ENCODE peak calls at places on chromosomes 4 and X, in five cellular contexts. L is mesenchymal stem cell, E is neuronal stem cell, O is H1, I is H9. X is an unnamed sample.

GRCh38 chr4:30719363-30720020 is 677 bp upstream of the PCDH7 start:
- DNase-seq in I (peak; percentile 69), O (no peak), E (peak; percentile 67), L (peak; percentile 87), X (no peak)

GRCh38 chr4:70183168-70183939 is 12.2 kb upstream of the ODAM start:
- DNase-seq in O (peak; percentile 9), I (peak; percentile 42), L (peak; percentile 54), E (peak; percentile 63), X (peak; percentile 61)

GRCh38 chr4:87375719-87376291 is 15.2 kb downstream of the HSD17B11 start:
- DNase-seq in E (no peak), O (no peak), I (no peak), L (peak; percentile 73), X (peak; percentile 60)

GRCh38 chr4:153257966-153258365 is 53.7 kb downstream of the TRIM2 start:
- DNase-seq in L (no peak), E (no peak), O (no peak), I (peak; percentile 39), X (no peak)

GRCh38 chr4:122914292-122914904 is 8.0 kb downstream of the NUDT6 start:
- DNase-seq in I (no peak), E (no peak), O (no peak), L (no peak), X (peak; percentile 79)

GRCh38 chrX:821311-822178 is 191.0 kb downstream of the SHOX start:
- DNase-seq in O (no peak), I (no peak), L (no peak), E (no peak), X (no peak)

GRCh38 chr4:162163892-162164759 is at the start of gene FSTL5:
- DNase-seq in I (peak; percentile 99), E (peak; percentile 81), O (peak; percentile 94), L (peak; percentile 84), X (peak; percentile 41)

GRCh38 chr4:169102011-169102410 is 92.0 kb upstream of the CBR4 start:
- DNase-seq in E (no peak), I (no peak), L (no peak), O (no peak), X (no peak)

GRCh38 chr4:8542776-8543525 is 37.2 kb upstream of the GPR78 start:
- DNase-seq in I (no peak), E (no peak), O (no peak), L (no peak), X (peak; percentile 73)

GRCh38 chr4:75658881-75659280 is 14.3 kb downstream of the G3BP2 start:
- DNase-seq in E (no peak), L (peak; percentile 57), I (no peak), O (no peak), X (no peak)

GRCh38 chr4:113040793-113041192 is 8.7 kb upstream of the ANK2 start:
- DNase-seq in I (no peak), O (no peak), L (no peak), E (no peak), X (no peak)

GRCh38 chr4:25993564-25994185 is 79.7 kb downstream of the SMIM20 start:
- DNase-seq in E (peak; percentile 75), O (peak; percentile 93), L (peak; percentile 36), I (peak; percentile 99), X (no peak)

GRCh38 chr4:105092356-105092755 is 54.3 kb upstream of the TET2 start:
- DNase-seq in E (no peak), L (no peak), O (no peak), I (no peak), X (no peak)

GRCh38 chr4:84878541-84878940 is 87.9 kb downstream of the WDFY3 start:
- DNase-seq in E (no peak), L (peak; percentile 54), I (no peak), O (no peak), X (no peak)

GRCh38 chr4:147732516-147733193 is 767 bp downstream of the ARHGAP10 start:
- DNase-seq in I (peak; percentile 58), L (peak; percentile 63), E (peak; percentile 35), O (no peak), X (peak; percentile 48)

GRCh38 chrX:116384406-116384805 is 52.0 kb upstream of the SLC6A14 start:
- DNase-seq in O (no peak), I (no peak), E (no peak), L (no peak), X (no peak)

GRCh38 chrX:10189317-10190268 is 32.8 kb downstream of the CLCN4 start:
- DNase-seq in L (peak; percentile 64), E (peak; percentile 69), O (no peak), I (peak; percentile 77), X (peak; percentile 89)

GRCh38 chr4:139800082-139800481 is 134.5 kb downstream of the MGST2 start:
- DNase-seq in I (no peak), L (no peak), E (no peak), O (no peak), X (no peak)

GRCh38 chrX:151975228-151975593 is 735 bp upstream of the GABRE start:
- DNase-seq in E (no peak), L (no peak), I (no peak), O (no peak), X (no peak)

GRCh38 chr4:3241905-3242304 is 7.1 kb upstream of the MSANTD1 start:
- DNase-seq in I (no peak), E (no peak), L (peak; percentile 80), O (no peak), X (no peak)

GRCh38 chrX:80765226-80765625 is 44.5 kb downstream of the BRWD3 start:
- DNase-seq in I (no peak), E (no peak), O (no peak), L (peak; percentile 38), X (peak; percentile 72)

GRCh38 chr4:21507439-21507838 is 441.1 kb downstream of the KCNIP4 start:
- DNase-seq in O (no peak), E (no peak), L (peak; percentile 30), I (no peak), X (peak; percentile 34)

GRCh38 chrX:120768254-120768653 is 107.4 kb downstream of the CT47B1 start:
- DNase-seq in I (no peak), O (no peak), L (no peak), E (no peak), X (no peak)

GRCh38 chr4:42596918-42597317 is 60.0 kb downstream of the ATP8A1 start:
- DNase-seq in O (no peak), E (no peak), I (no peak), L (no peak), X (no peak)

GRCh38 chr4:177547985-177548384 is 105.7 kb upstream of the AGA start:
- DNase-seq in O (no peak), I (no peak), L (no peak), E (no peak), X (no peak)

GRCh38 chrX:131634900-131635299 is 91.0 kb downstream of the OR13H1 start:
- DNase-seq in L (no peak), O (no peak), I (no peak), E (no peak), X (no peak)

GRCh38 chr4:55947912-55948725 is 626 bp upstream of the CEP135 start:
- DNase-seq in I (no peak), O (no peak), L (peak; percentile 98), E (no peak), X (peak; percentile 79)

GRCh38 chr4:149264093-149264733 is 551.4 kb downstream of the IQCM start:
- DNase-seq in I (peak; percentile 46), O (no peak), E (peak; percentile 26), L (peak; percentile 48), X (peak; percentile 23)

GRCh38 chr4:3062466-3062865 is 11.9 kb downstream of the HTT-AS start:
- DNase-seq in I (no peak), O (no peak), E (no peak), L (peak; percentile 81), X (no peak)

GRCh38 chrX:68685722-68686683 is 38.5 kb downstream of the STARD8 start:
- DNase-seq in O (no peak), E (no peak), L (peak; percentile 26), I (peak; percentile 71), X (peak; percentile 8)

GRCh38 chrX:25523574-25523973 is 507.8 kb upstream of the ARX start:
- DNase-seq in E (peak; percentile 12), L (no peak), O (peak; percentile 3), I (peak; percentile 45), X (no peak)

GRCh38 chr4:37802068-37802666 is 24.3 kb upstream of the PGM2 start:
- DNase-seq in E (peak; percentile 15), O (no peak), I (peak; percentile 80), L (peak; percentile 55), X (peak; percentile 83)

GRCh38 chr4:95231713-95232112 is 317.1 kb downstream of the UNC5C start:
- DNase-seq in E (no peak), O (no peak), L (no peak), I (no peak), X (no peak)

GRCh38 chrX:39574178-39574577 is 523.6 kb downstream of the BCOR start:
- DNase-seq in O (no peak), L (no peak), E (no peak), I (no peak), X (no peak)

GRCh38 chrX:19670854-19671620 is 155.7 kb upstream of the MAP3K15 start:
- DNase-seq in O (no peak), E (peak; percentile 11), I (peak; percentile 27), L (peak; percentile 87), X (peak; percentile 13)

GRCh38 chr4:99436462-99436861 is 1.3 kb upstream of the ADH7 start:
- DNase-seq in L (no peak), E (no peak), I (no peak), O (no peak), X (no peak)

GRCh38 chr4:99435154-99435553 is at the start of gene ADH7:
- DNase-seq in I (no peak), L (no peak), E (no peak), O (no peak), X (no peak)

GRCh38 chr4:99437686-99438577 is 2.8 kb upstream of the ADH7 start:
- DNase-seq in L (no peak), O (no peak), I (no peak), E (no peak), X (no peak)

GRCh38 chr4:99436976-99437655 is 2.0 kb upstream of the ADH7 start:
- DNase-seq in I (no peak), O (no peak), E (no peak), L (no peak), X (no peak)

GRCh38 chr4:99438578-99438875 is 3.4 kb upstream of the ADH7 start:
- DNase-seq in O (no peak), I (no peak), L (no peak), E (no peak), X (no peak)
- H2AFZ ChIP-seq in O (no peak overlapping the region), I (no peak overlapping the region), L (no peak overlapping the region), E (no peak overlapping the region), X (no peak overlapping the region)

GRCh38 chrX:129647588-129648410 is 7.0 kb downstream of the APLN start:
- DNase-seq in E (no peak), L (no peak), I (peak; percentile 16), O (no peak), X (no peak)
- H2BK12ac ChIP-seq in E (no peak overlapping the region), L (no peak overlapping the region), I (no peak overlapping the region), O (no peak overlapping the region), X (no peak overlapping the region)

GRCh38 chrX:47361538-47362511 is 8.6 kb upstream of the ZNF157 start:
- DNase-seq in E (peak; percentile 86), O (peak; percentile 81), I (peak; percentile 96), L (peak; percentile 99), X (peak; percentile 52)
- H2BK120ac ChIP-seq in E (no peak overlapping the region), O (no peak overlapping the region), I (no peak overlapping the region), L (peak overlapping the region; percentile 73), X (peak overlapping the region; percentile 91)

DNA sequence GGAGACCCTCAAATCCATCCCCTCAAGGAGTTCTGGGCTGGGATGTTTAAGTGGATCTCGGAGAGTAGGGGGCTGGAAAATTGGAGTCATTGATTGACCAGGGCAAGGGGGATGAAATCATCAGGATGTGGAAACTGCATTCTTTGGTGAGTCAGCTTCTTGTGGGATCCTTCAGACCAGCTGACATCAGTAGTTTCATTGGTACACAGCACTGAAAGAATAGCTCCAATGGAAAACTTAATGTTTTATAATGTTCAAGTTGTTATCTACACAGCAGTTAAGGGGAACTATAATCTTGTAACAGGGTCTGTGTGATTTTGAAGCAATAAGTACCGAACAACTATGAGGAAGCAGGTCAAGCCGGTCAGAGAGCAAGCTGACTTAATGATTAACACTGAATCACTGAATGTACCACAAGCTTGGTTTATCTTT is 506.1 kb downstream of the RPA4 start:
- DNase-seq in L (peak; percentile 88), I (no peak), E (no peak), O (no peak), X (peak; percentile 0)
- H2AFZ ChIP-seq in L (no peak overlapping the region), I (no peak overlapping the region), E (no peak overlapping the region), O (no peak overlapping the region), X (no peak overlapping the region)

X was measured in trophoblast cell.